ENCODE peak calls at places on chromosomes 12 and 14, in eight cellular contexts. E, Q, N, U, O, G, R and C are unnamed samples.

GRCh38 chr12:51307655-51308593 is 16.1 kb downstream of the BIN2 start:
- DNase-seq in E (no peak), Q (peak), N (no peak), U (no peak), O (peak), G (peak), R (no peak), C (no peak)

GRCh38 chr12:46916796-46917419 is 91.1 kb upstream of the SLC38A4 start:
- DNase-seq in E (no peak), Q (no peak), N (no peak), U (no peak), O (no peak), G (peak), R (no peak), C (no peak)

GRCh38 chr12:4438834-4439596 is 6.6 kb downstream of the FGF6 start:
- DNase-seq in E (no peak), Q (no peak), N (no peak), U (no peak), O (no peak), G (no peak), R (no peak), C (no peak)

GRCh38 chr12:69779928-69780327 is 41.3 kb downstream of the RAB3IP start:
- DNase-seq in E (peak), Q (no peak), N (peak), U (peak), O (peak), G (peak), R (no peak), C (no peak)

GRCh38 chr14:105212541-105213305 is 31.6 kb upstream of the NUDT14 start:
- DNase-seq in E (no peak), Q (no peak), N (no peak), U (no peak), O (no peak), G (no peak), R (no peak), C (no peak)

GRCh38 chr12:3646561-3647241 is 106.2 kb downstream of the CRACR2A start:
- DNase-seq in E (peak), Q (no peak), N (no peak), U (no peak), O (no peak), G (no peak), R (no peak), C (peak)

GRCh38 chr12:119938049-119938667 is 50.9 kb upstream of the BICDL1 start:
- DNase-seq in E (peak), Q (peak), N (peak), U (peak), O (peak), G (peak), R (peak), C (peak)

GRCh38 chr12:6551496-6552139 is 4.2 kb downstream of the IFFO1 start:
- DNase-seq in E (no peak), Q (no peak), N (no peak), U (no peak), O (no peak), G (no peak), R (no peak), C (no peak)

GRCh38 chr14:51370758-51371386 is 130.8 kb downstream of the TMX1 start:
- DNase-seq in E (no peak), Q (no peak), N (no peak), U (no peak), O (no peak), G (peak), R (no peak), C (no peak)

GRCh38 chr12:122116707-122117535 is 38.4 kb downstream of the MLXIP start:
- DNase-seq in E (no peak), Q (no peak), N (no peak), U (no peak), O (no peak), G (no peak), R (no peak), C (no peak)

GRCh38 chr12:30329281-30329680 is 366.4 kb downstream of the IPO8 start:
- DNase-seq in E (no peak), Q (no peak), N (no peak), U (no peak), O (no peak), G (peak), R (no peak), C (no peak)

GRCh38 chr14:61927521-61927920 is 165.3 kb downstream of the SNAPC1 start:
- DNase-seq in E (peak), Q (peak), N (peak), U (no peak), O (no peak), G (peak), R (no peak), C (no peak)
- H2AFZ ChIP-seq in E (no peak), Q (peak), N (no peak), U (no peak), O (no peak), G (peak), R (no peak), C (no peak)

GRCh38 chr14:25041898-25042297 is 8.0 kb downstream of the STXBP6 start:
- DNase-seq in E (no peak), Q (no peak), N (no peak), U (no peak), O (no peak), G (no peak), R (no peak), C (no peak)
- TF ChIP-seq EZH2phosphoT487 in E (no peak), Q (no peak), N (no peak), U (no peak), O (no peak), G (no peak), R (no peak), C (no peak)

GRCh38 chr14:25537846-25538455 is 488.0 kb upstream of the STXBP6 start:
- DNase-seq in E (peak), Q (peak), N (peak), U (peak), O (no peak), G (peak), R (peak), C (peak)
- TF ChIP-seq CTCF in E (peak), Q (peak), N (peak), U (peak), O (no peak), G (peak), R (peak), C (peak)

GRCh38 chr12:45121224-45121623 is 70.3 kb upstream of the DBX2 start:
- DNase-seq in E (no peak), Q (no peak), N (peak), U (no peak), O (no peak), G (peak), R (no peak), C (peak)
- H2AFZ ChIP-seq in E (peak), Q (no peak), N (peak), U (no peak), O (no peak), G (no peak), R (no peak), C (no peak)

GRCh38 chr12:20546267-20546666 is 148.9 kb upstream of the SLCO1C1 start:
- DNase-seq in E (no peak), Q (no peak), N (no peak), U (no peak), O (no peak), G (no peak), R (no peak), C (no peak)

GRCh38 chr12:20548592-20548991 is 146.5 kb upstream of the SLCO1C1 start:
- DNase-seq in E (no peak), Q (no peak), N (no peak), U (no peak), O (no peak), G (no peak), R (no peak), C (no peak)

GRCh38 chr12:20555015-20555414 is 140.1 kb upstream of the SLCO1C1 start:
- DNase-seq in E (no peak), Q (no peak), N (no peak), U (no peak), O (no peak), G (no peak), R (no peak), C (no peak)

GRCh38 chr12:20547788-20548575 is 147.2 kb upstream of the SLCO1C1 start:
- DNase-seq in E (no peak), Q (no peak), N (no peak), U (no peak), O (no peak), G (no peak), R (no peak), C (no peak)

DNA sequence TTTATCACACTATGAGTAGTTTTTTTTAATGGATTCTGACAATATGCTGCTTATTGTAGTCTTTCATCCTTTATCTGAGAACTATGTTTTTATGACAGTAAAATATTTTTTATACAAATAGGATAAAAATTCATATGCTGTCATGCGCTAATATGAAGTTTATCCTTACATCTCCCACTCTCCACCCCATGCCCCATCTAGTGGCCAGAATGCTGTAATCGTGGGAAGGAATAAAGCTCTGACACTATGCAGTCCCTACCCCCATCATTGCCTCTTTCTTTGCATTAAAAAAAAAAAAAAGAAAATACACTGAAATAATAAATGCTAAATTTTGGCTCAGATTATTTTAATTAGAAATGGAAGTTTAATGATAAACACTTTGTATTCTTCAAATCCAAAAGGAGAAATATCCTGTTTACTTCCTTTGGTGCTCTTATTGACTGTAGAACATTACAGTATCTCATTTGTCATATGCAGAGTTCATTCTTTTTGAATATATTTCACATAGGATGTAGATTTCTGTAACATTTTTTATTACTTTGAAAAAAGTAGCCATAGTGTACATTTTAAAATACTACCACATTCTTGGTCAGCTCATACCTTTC is 145.9 kb upstream of the SLCO1C1 start:
- DNase-seq in E (peak), Q (peak), N (peak), U (peak), O (peak), G (peak), R (peak), C (no peak)
- TF ChIP-seq EZH2phosphoT487 in E (no peak), Q (no peak), N (no peak), U (no peak), O (no peak), G (no peak), R (no peak), C (no peak)

DNA sequence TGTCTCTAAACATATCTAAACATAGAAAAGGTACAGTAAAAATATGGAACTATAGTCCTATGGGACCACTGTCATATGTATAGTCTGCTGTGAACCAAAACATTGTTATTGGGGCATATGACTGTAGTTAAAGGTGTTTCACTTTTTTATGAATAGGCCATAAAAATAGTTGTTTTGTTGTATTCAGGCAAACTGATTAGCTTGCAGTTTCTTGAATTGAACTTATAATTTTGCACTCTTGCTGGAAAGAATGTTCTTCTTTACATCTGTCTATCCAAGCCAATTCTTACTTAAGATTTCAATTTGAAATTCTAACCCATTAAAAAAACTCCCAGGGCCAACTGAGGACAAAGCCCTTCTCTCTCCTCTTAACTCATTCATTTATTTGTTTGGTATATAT is 234.1 kb downstream of the NOVA1 start:
- DNase-seq in E (no peak), Q (no peak), N (no peak), U (no peak), O (no peak), G (no peak), R (no peak), C (no peak)
- TF ChIP-seq CTCF in E (no peak), Q (no peak), N (no peak), U (no peak), O (no peak), G (no peak), R (no peak), C (no peak)